ENCODE peak calls at places on chromosomes 11 and 22, in nine cellular contexts. D is stomach, L is pancreas, G is fibroblast of lung, I is SK-N-SH, W is lower lobe of right lung, R is heart right ventricle, Z is A549, F is GM23338. A is an unnamed sample.
A peak's percentile ranks its signal among the peaks of the same experiment; 100 is the strongest.

GRCh38 chr22:32307617-32308016 is 50.0 kb upstream of the RFPL3 start:
- DNase-seq in D (no peak), L (no peak), G (no peak), I (no peak), W (no peak), R (no peak), Z (no peak), F (no peak), A (no peak)

GRCh38 chr11:86918943-86919342 is 36.3 kb downstream of the FZD4 start:
- DNase-seq in D (no peak), L (no peak), G (peak; percentile 80), I (no peak), W (no peak), R (no peak), Z (no peak), F (no peak), A (no peak)

GRCh38 chr11:106271126-106271525 is 193.7 kb downstream of the AASDHPPT start:
- DNase-seq in D (no peak), L (no peak), G (peak; percentile 81), I (no peak), W (no peak), R (no peak), Z (no peak), F (no peak), A (no peak)

GRCh38 chr11:120710354-120711187 is 199.0 kb downstream of the GRIK4 start:
- DNase-seq in D (no peak), L (peak; percentile 18), G (peak; percentile 80), I (peak; percentile 41), W (no peak), R (peak; percentile 15), Z (peak; percentile 4), F (peak; percentile 77), A (peak; percentile 17)

GRCh38 chr11:56750190-56750589 is 1.7 kb upstream of the OR9G4 start:
- DNase-seq in D (no peak), L (no peak), G (no peak), I (no peak), W (no peak), R (no peak), Z (no peak), F (peak; percentile 59), A (peak; percentile 14)

GRCh38 chr22:34278121-34278520 is 357.8 kb upstream of the LARGE1 start:
- DNase-seq in D (no peak), L (no peak), G (no peak), I (no peak), W (no peak), R (no peak), Z (no peak), F (no peak), A (no peak)

GRCh38 chr11:96311120-96311568 is 31.9 kb downstream of the MAML2 start:
- DNase-seq in D (no peak), L (no peak), G (peak; percentile 85), I (no peak), W (no peak), R (no peak), Z (no peak), F (no peak), A (peak; percentile 42)

GRCh38 chr11:69868003-69868865 is 49.0 kb upstream of the FGF3 start:
- DNase-seq in D (no peak), L (no peak), G (peak; percentile 15), I (peak; percentile 16), W (no peak), R (no peak), Z (no peak), F (peak; percentile 47), A (no peak)

GRCh38 chr11:10659339-10660216 is 34.0 kb downstream of the IRAG1 start:
- DNase-seq in D (no peak), L (no peak), G (peak; percentile 94), I (no peak), W (no peak), R (no peak), Z (peak; percentile 55), F (no peak), A (peak; percentile 63)

GRCh38 chr11:33063326-33063775 is 24.0 kb downstream of the TCP11L1 start:
- DNase-seq in D (no peak), L (no peak), G (peak; percentile 52), I (no peak), W (no peak), R (no peak), Z (no peak), F (no peak), A (no peak)

GRCh38 chr11:33899383-33900037 is 7.6 kb upstream of the LMO2 start:
- DNase-seq in D (peak; percentile 50), L (peak; percentile 37), G (peak; percentile 86), I (peak; percentile 15), W (peak; percentile 55), R (peak; percentile 88), Z (peak; percentile 53), F (no peak), A (peak; percentile 82)

GRCh38 chr11:67466367-67466766 is 2.7 kb downstream of the TMEM134 start:
- DNase-seq in D (no peak), L (no peak), G (no peak), I (no peak), W (no peak), R (no peak), Z (no peak), F (no peak), A (no peak)

GRCh38 chr11:119888119-119888518 is 159.1 kb upstream of the NECTIN1 start:
- DNase-seq in D (no peak), L (no peak), G (no peak), I (no peak), W (no peak), R (no peak), Z (no peak), F (no peak), A (peak; percentile 51)

GRCh38 chr22:45629469-45630089 is 42.1 kb upstream of the ATXN10 start:
- DNase-seq in D (no peak), L (no peak), G (no peak), I (peak; percentile 64), W (peak; percentile 34), R (no peak), Z (no peak), F (peak; percentile 74), A (no peak)

GRCh38 chr22:50299724-50300619 is 7.5 kb downstream of the PLXNB2 start:
- DNase-seq in D (peak; percentile 72), L (no peak), G (no peak), I (no peak), W (no peak), R (no peak), Z (no peak), F (peak; percentile 91), A (no peak)

GRCh38 chr22:36331912-36332622 is 55.7 kb downstream of the MYH9 start:
- DNase-seq in D (peak; percentile 69), L (no peak), G (peak; percentile 60), I (peak; percentile 90), W (peak; percentile 85), R (peak; percentile 76), Z (peak; percentile 18), F (no peak), A (peak; percentile 72)

GRCh38 chr11:57777969-57778317 is 16.3 kb downstream of the CTNND1 start:
- DNase-seq in D (peak; percentile 65), L (peak; percentile 54), G (no peak), I (no peak), W (no peak), R (peak; percentile 47), Z (peak; percentile 41), F (peak; percentile 55), A (no peak)

GRCh38 chr11:57778318-57779037 is 16.9 kb downstream of the CTNND1 start:
- DNase-seq in D (peak; percentile 95), L (peak; percentile 90), G (peak; percentile 99), I (peak; percentile 83), W (peak; percentile 93), R (peak; percentile 96), Z (peak; percentile 88), F (peak; percentile 96), A (peak; percentile 100)

GRCh38 chr11:57781529-57781943 is 19.9 kb downstream of the CTNND1 start:
- DNase-seq in D (peak; percentile 88), L (peak; percentile 89), G (no peak), I (no peak), W (peak; percentile 83), R (peak; percentile 41), Z (no peak), F (peak; percentile 92), A (no peak)

GRCh38 chr11:57776577-57776976 is 15.0 kb downstream of the CTNND1 start:
- DNase-seq in D (no peak), L (no peak), G (no peak), I (no peak), W (no peak), R (no peak), Z (no peak), F (no peak), A (no peak)

GRCh38 chr11:57779275-57779674 is 17.7 kb downstream of the CTNND1 start:
- DNase-seq in D (peak; percentile 56), L (peak; percentile 60), G (peak; percentile 78), I (no peak), W (no peak), R (peak; percentile 41), Z (peak; percentile 41), F (peak; percentile 84), A (no peak)
- H3K4me1 ChIP-seq in D (peaks cover 94% of the 10 kb centered on the region), L (peaks cover 96% of the 10 kb centered on the region), G (peaks cover 31% of the 10 kb centered on the region), I (peaks cover 53% of the 10 kb centered on the region), W (peaks cover 99% of the 10 kb centered on the region), R (peaks cover 75% of the 10 kb centered on the region), Z (peaks cover 88% of the 10 kb centered on the region), F (peaks cover 59% of the 10 kb centered on the region), A (peaks cover 61% of the 10 kb centered on the region)

DNA sequence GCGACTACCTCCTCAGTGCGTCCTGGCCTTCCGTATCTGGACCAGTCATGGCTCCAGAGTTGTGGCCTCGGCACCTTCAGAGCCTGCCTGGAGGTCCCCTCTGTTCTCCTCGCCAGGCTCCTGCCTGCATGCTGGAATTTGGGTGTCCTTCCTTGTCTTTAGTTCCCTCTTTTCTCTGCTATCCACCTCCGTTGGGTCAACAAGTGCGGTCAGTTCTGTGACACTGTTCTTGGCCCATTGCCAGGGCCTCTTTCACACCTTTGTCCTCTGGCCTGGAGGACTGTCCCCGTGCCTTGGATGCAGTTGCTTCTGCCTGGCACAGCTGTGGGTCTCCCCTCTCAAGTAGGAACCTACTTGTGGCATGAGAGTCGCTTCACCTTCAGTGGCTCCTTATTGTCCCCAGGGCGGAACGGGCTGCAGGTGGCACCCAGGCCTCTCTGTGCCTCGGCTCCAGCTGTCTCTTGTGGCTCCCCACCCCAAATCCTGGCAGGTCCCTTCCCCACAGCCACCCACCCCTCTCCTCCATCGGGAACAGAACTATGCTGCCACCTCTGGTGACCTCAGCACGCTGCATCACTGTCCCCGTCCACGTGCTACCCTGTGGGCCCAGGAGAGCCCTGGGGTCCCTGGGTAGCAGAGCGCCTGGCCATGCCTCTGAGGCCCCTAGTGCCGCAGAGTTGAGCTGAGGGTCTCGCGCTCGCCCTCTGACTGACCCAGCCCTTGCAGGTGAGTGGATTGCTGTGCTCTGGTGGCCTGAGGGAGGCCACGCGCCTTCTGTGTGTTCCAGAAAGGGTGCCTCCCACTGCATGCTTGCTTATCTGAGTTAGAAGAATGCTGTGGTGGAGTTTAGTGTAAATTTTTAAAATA is 4.7 kb downstream of the DGCR8 start:
- DNase-seq in D (peak; percentile 52), L (no peak), G (peak; percentile 7), I (peak; percentile 88), W (peak; percentile 45), R (no peak), Z (peak; percentile 38), F (peak; percentile 89), A (peak; percentile 34)
- TF ChIP-seq CTCF in D (peak; percentile 6), L (peak; percentile 10), G (peak; percentile 12), I (peak; percentile 51), W (no peak), R (peak; percentile 19), Z (peak; percentile 16), F (peak; percentile 66), A (peak; percentile 62)

GRCh38 chr22:23179381-23180294 is 671 bp upstream of the BCR start:
- DNase-seq in D (peak; percentile 44), L (peak; percentile 40), G (no peak), I (no peak), W (peak; percentile 58), R (no peak), Z (no peak), F (peak; percentile 28), A (peak; percentile 47)
- H3K4me1 ChIP-seq in D (peaks cover 60% of the 10 kb centered on the region), L (peaks cover 39% of the 10 kb centered on the region), G (peaks cover 9% of the 10 kb centered on the region), I (peaks cover 13% of the 10 kb centered on the region), W (peaks cover 51% of the 10 kb centered on the region), R (peaks cover 40% of the 10 kb centered on the region), Z (peaks cover 31% of the 10 kb centered on the region), F (peaks cover 33% of the 10 kb centered on the region), A (peaks cover 43% of the 10 kb centered on the region)

GRCh38 chr22:46864314-46865051 is 102.0 kb downstream of the TBC1D22A start:
- DNase-seq in D (no peak), L (no peak), G (no peak), I (no peak), W (no peak), R (no peak), Z (no peak), F (no peak), A (no peak)
- TF ChIP-seq CTCF in D (no peak), L (no peak), G (no peak), I (no peak), W (no peak), R (no peak), Z (no peak), F (no peak), A (no peak)

A was measured in A673.